ENCODE peak calls at places on chromosomes 11 and 22, in four cellular contexts. J is cardiac muscle cell, X is brain microvascular endothelial cell, L is adrenal gland. Q is an unnamed sample.

GRCh38 chr11:23903044-23903704 is 593.7 kb upstream of the LUZP2 start:
- DNase-seq in L (no peak), J (peak; percentile 91), X (peak; percentile 95), Q (no peak)

GRCh38 chr11:72439455-72439854 is 5.1 kb upstream of the CLPB start:
- DNase-seq in L (no peak), X (peak; percentile 33), J (peak; percentile 81), Q (no peak)

GRCh38 chr11:130592056-130592455 is 143.6 kb downstream of the ADAMTS15 start:
- DNase-seq in X (peak; percentile 18), J (peak; percentile 54), L (no peak), Q (no peak)

GRCh38 chr11:129951883-129952262 is 50.8 kb downstream of the PRDM10 start:
- DNase-seq in L (no peak), X (no peak), J (no peak), Q (no peak)

GRCh38 chr11:111418436-111418787 is 39.3 kb upstream of the POU2AF1 start:
- DNase-seq in X (no peak), L (no peak), J (no peak), Q (no peak)

GRCh38 chr11:86459682-86460460 is 85.2 kb downstream of the CCDC81 start:
- DNase-seq in X (peak; percentile 91), L (peak; percentile 74), J (peak; percentile 89), Q (no peak)

GRCh38 chr22:41725510-41726110 is 26.3 kb downstream of the MEI1 start:
- DNase-seq in X (peak; percentile 1), L (no peak), J (peak; percentile 44), Q (peak; percentile 24)

GRCh38 chr11:31702966-31703365 is 108.2 kb downstream of the PAX6 start:
- DNase-seq in X (peak; percentile 24), L (no peak), J (no peak), Q (no peak)

GRCh38 chr11:864118-864827 is 21.6 kb downstream of the TSPAN4 start:
- DNase-seq in J (no peak), X (no peak), L (no peak), Q (no peak)

GRCh38 chr11:495537-495931 is 11.5 kb downstream of the RNH1 start:
- DNase-seq in J (no peak), X (no peak), L (no peak), Q (no peak)

GRCh38 chr22:44532466-44533025 is 34.5 kb upstream of the RTL6 start:
- DNase-seq in J (no peak), L (no peak), X (no peak), Q (no peak)

GRCh38 chr22:44530106-44530505 is 32.1 kb upstream of the RTL6 start:
- DNase-seq in L (no peak), X (no peak), J (no peak), Q (no peak)

GRCh38 chr22:44531487-44531886 is 33.5 kb upstream of the RTL6 start:
- DNase-seq in J (no peak), L (peak; percentile 75), X (no peak), Q (no peak)

GRCh38 chr22:44534335-44534734 is 36.3 kb upstream of the RTL6 start:
- DNase-seq in X (no peak), J (no peak), L (no peak), Q (no peak)

GRCh38 chr22:44530569-44530968 is 32.5 kb upstream of the RTL6 start:
- DNase-seq in X (no peak), J (no peak), L (no peak), Q (no peak)
- TF ChIP-seq CTCF in X (no peak), J (no peak), L (no peak), Q (no peak)

DNA sequence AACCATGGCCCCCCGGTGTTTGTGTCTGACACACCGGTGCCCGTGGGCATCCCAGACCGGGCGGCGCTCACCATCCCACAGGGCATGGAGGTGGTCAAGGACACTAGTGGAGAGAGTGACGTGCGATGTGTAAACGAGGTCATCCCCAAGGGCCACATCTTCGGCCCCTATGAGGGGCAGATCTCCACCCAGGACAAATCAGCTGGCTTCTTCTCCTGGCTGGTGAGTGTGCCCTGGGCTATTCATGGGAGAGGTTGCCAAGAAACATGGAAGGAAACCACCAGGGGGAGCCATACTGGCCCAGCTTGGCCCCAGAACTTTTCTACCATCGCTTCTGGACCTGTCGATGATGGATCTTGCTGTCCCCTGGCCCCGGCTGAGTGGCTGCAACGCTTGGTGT is 36.5 kb downstream of the PRDM11 start:
- DNase-seq in X (peak; percentile 20), L (peak; percentile 35), J (peak; percentile 53), Q (no peak)
- TF ChIP-seq CTCF in X (peak; percentile 78), L (peak; percentile 20), J (peak; percentile 61), Q (peak; percentile 66)

GRCh38 chr11:94322501-94322900 is 18.1 kb downstream of the IZUMO1R start:
- DNase-seq in J (no peak), X (no peak), L (no peak), Q (no peak)

GRCh38 chr11:94326947-94327346 is 22.6 kb downstream of the IZUMO1R start:
- DNase-seq in X (no peak), J (no peak), L (no peak), Q (no peak)

GRCh38 chr11:94328587-94329080 is 24.3 kb downstream of the IZUMO1R start:
- DNase-seq in L (no peak), X (no peak), J (no peak), Q (no peak)

GRCh38 chr11:94329501-94329900 is 25.1 kb downstream of the IZUMO1R start:
- DNase-seq in L (no peak), X (no peak), J (no peak), Q (no peak)

DNA sequence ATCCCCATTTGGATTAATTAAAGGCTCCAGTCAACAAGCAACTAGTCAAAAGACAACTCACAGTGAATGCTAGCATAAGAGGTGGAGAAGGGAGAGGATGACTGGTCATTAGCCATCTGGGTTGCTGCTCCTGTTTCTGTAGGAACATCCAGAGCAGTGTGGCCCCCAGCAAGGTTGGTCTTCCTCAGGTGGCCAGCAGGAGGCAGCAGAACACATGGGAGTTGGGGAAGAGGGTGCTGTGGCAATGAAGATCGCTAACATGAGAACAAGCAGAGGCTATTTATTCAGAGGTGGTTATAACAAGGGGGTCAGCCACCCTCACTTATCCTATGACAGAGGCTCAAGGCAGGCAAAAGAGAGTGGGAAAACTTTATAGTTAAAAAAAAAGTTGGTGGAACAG is 21.3 kb downstream of the IZUMO1R start:
- DNase-seq in L (no peak), X (peak; percentile 14), J (peak; percentile 38), Q (no peak)
- TF ChIP-seq CTCF in L (no peak), X (peak; percentile 75), J (peak; percentile 48), Q (peak; percentile 50)

GRCh38 chr11:78048561-78048960 is 15.1 kb upstream of the THRSP start:
- DNase-seq in L (no peak), X (no peak), J (no peak), Q (no peak)
- TF ChIP-seq CTCF in L (no peak), X (no peak), J (no peak), Q (no peak)

DNA sequence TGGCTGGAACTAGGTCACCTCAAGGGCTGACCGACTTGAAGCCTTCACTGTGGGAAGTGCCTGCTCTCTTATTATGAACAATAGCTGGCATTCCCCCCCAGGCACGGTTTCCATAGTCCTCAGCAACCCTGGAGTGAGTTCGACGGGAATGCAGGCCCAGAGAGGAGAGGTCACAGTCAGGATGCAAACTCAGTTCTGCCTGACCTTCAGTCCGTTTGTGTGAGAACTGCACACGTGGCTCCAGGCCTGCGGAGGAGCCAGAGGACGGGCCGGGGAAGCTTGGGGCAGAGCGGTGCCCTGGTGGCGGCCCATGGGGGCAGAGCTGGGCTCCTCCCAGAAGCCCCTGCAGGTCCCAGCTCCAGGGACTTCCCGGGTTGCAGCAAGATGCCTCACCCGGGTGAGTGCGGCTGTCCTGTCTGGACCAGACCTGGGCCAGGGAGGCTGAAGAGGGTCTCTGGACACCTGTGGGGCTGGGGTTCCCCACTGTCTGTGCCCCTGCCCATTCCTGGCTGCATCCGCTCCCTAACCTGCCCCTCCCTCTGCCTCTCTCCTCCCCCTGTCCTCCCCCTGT is 17.2 kb downstream of the SLC25A18 start:
- DNase-seq in X (no peak), J (peak; percentile 65), L (no peak), Q (no peak)
- TF ChIP-seq CTCF in X (peak; percentile 3), J (peak; percentile 14), L (no peak), Q (no peak)

DNA sequence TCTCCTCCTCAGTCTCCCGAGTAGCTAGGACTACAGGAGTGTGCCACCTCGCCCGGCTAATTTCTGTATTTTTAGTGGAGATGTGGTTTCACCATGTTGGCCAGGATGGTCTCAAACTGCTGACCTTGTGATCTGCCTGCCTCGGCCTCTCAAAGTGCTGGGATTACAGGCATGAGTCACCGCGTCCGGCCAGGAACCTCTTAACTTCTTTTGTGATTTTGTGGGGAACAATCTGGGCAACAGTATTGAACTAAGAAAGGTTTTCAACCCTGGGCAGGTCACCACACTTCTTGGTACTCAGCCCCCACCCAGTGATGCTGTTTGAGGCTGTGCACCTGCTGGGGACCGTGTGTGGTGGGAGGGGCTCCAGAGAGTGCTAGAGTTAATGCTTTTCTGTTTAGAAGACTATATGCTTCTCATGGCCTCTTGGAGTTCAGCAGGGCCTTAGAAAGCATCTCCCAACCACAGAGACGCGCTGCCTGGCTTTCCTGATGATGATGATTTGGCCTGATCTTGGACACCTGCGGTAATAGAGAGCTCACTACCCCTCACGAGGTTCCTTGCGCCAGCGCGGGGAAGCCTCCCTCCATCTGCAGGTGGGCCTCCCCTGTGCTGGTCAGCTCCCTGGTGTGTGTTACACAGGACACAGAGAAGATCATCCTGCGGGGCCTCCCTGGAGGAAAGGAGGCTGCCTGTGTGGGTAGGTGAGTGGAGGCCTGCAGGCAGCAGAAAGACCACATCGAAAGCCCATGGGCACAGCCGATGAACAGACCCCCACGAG is 1.2 kb downstream of the DENND6B start:
- DNase-seq in X (no peak), J (no peak), L (no peak), Q (no peak)
- TF ChIP-seq CTCF in X (no peak), J (no peak), L (no peak), Q (no peak)

DNA sequence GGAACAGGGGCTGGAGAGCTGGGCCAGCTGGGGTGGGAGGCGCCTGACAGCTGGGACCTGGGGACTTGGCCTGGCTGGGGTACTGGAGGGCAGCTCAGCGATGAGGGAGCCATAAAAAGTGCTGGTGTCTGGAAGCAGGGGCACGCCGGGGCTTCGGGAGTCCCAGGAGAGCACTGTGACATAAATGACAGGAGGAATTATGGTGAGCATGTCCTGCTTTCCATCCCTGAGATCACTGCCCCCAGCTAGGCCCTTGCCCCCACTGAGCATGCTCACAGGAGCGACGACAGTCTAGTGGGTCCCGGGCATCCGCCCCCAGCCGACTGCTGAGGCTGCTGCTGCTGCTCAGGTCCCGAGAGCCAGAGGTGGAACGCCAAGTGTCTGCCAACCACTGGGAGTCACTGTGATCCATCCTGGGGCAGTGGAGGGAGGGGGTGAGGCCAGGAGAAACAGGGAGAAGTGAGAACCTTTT is 6.2 kb downstream of the ROBO4 start:
- DNase-seq in J (peak; percentile 16), X (no peak), L (no peak), Q (no peak)
- TF ChIP-seq CTCF in J (no peak), X (peak; percentile 36), L (no peak), Q (no peak)

GRCh38 chr11:13578514-13579140 is 82.8 kb upstream of the PTH start:
- DNase-seq in J (no peak), X (no peak), L (no peak), Q (no peak)

DNA sequence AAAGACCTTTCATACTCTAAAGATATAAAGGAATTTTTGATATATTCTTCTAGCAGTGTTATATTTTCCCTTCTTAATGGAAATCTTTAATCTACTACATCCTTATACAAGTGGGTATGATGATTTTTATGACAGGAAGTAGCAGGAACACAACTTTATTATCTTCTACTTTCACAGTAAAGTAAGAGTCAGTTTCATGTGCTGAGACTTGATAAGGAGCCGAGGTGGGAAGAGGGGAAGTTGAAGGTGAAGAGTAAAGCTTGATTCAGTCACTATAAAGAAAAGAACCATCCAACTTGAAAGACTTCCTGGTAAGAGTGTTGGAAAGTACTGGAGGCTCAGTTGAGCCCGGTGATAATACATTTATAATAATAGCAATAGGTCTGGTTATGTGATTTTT is 82.1 kb upstream of the PTH start:
- DNase-seq in J (no peak), L (no peak), X (no peak), Q (no peak)
- TF ChIP-seq CTCF in J (no peak), L (no peak), X (no peak), Q (no peak)